ENCODE peak calls at places on chromosomes 2 and 18, in four cellular contexts. K is HFF-Myc, F is Kasumi-1, M is GM18507. S is an unnamed sample.
A peak's percentile ranks its signal among the peaks of the same experiment; 100 is the strongest.

GRCh38 chr18:78309307-78309706 is 670.3 kb upstream of the SALL3 start:
- DNase-seq in F (no peak), M (no peak), K (no peak), S (no peak)

GRCh38 chr2:176206677-176207076 is 18.2 kb downstream of the HOXD1 start:
- DNase-seq in K (peak; percentile 75), F (no peak), M (no peak), S (no peak)

GRCh38 chr2:232525199-232525598 is 761 bp upstream of the CHRND start:
- DNase-seq in K (no peak), M (no peak), F (no peak), S (no peak)

GRCh38 chr2:78009289-78009688 is 487.1 kb upstream of the LRRTM4 start:
- DNase-seq in F (no peak), M (no peak), K (no peak), S (no peak)

GRCh38 chr2:32622570-32623310 is 5.1 kb upstream of the TTC27 start:
- DNase-seq in F (no peak), K (no peak), M (no peak), S (no peak)

GRCh38 chr2:225911019-225911418 is 511.5 kb downstream of the NYAP2 start:
- DNase-seq in K (no peak), F (no peak), M (no peak), S (no peak)

GRCh38 chr18:48992791-48993555 is 42.2 kb upstream of the SMAD7 start:
- DNase-seq in F (peak; percentile 95), K (no peak), M (peak; percentile 32), S (no peak)

GRCh38 chr2:240433973-240434727 is 1.3 kb upstream of the GPC1 start:
- DNase-seq in F (no peak), K (peak; percentile 97), M (no peak), S (peak; percentile 92)

GRCh38 chr2:68721482-68722071 is 13.0 kb upstream of the ARHGAP25 start:
- DNase-seq in M (no peak), K (no peak), F (no peak), S (no peak)

GRCh38 chr2:138023298-138023697 is 59.0 kb downstream of the HNMT start:
- DNase-seq in F (no peak), M (no peak), K (no peak), S (no peak)

GRCh38 chr2:230868947-230869690 is 4.4 kb downstream of the ITM2C start:
- DNase-seq in F (no peak), M (no peak), K (no peak), S (no peak)

GRCh38 chr2:238948765-238949641 is 101.1 kb downstream of the TWIST2 start:
- DNase-seq in M (no peak), K (no peak), F (no peak), S (peak; percentile 47)

GRCh38 chr2:159613515-159614336 is 2.6 kb downstream of the BAZ2B start:
- DNase-seq in K (no peak), M (no peak), F (peak; percentile 51), S (no peak)

S was measured in brain microvascular endothelial cell.